ENCODE peak calls at places on chromosomes 12 and 14, in eight cellular contexts. A is activated CD8-positive, alpha-beta memory T cell treated with anti-CD3 and anti-CD28 coated beads, Interleukin-2, amount 10 ng/mL, durations not matched to agents 7 days and 5 days; W is gastroesophageal sphincter; E is right cardiac atrium; C is gastrocnemius medialis; S is psoas muscle; N is stimulated activated naive CD8-positive, alpha-beta T cell treated with anti-CD3 and anti-CD28 coated beads, Interleukin-15, Interleukin-2, amounts not matched to agents 100 U/mL and 50 U/mL, for 24 hours; J is mucosa of descending colon. O is an unnamed sample.

GRCh38 chr12:90802727-90803126 is 152.2 kb downstream of the CCER1 start:
- ATAC-seq in C (no peak), J (no peak), E (no peak), N (no peak), S (no peak), W (no peak), A (no peak), O (no peak)

GRCh38 chr12:126937431-126937830 is 1329.5 kb upstream of the TMEM132C start:
- ATAC-seq in J (no peak), W (no peak), C (no peak), S (no peak), A (no peak), N (no peak), E (no peak), O (no peak)

GRCh38 chr12:66352197-66352596 is 49.9 kb downstream of the HELB start:
- ATAC-seq in A (no peak), S (no peak), N (no peak), W (no peak), C (no peak), J (peak; percentile 34), E (no peak), O (peak; percentile 68)

GRCh38 chr14:96117101-96117897 is 78.1 kb downstream of the C14orf132 start:
- ATAC-seq in J (no peak), N (peak; percentile 70), S (no peak), C (no peak), E (no peak), A (no peak), W (no peak), O (peak; percentile 75)

GRCh38 chr12:87661770-87662402 is 367.3 kb downstream of the C12orf50 start:
- ATAC-seq in W (no peak), A (peak; percentile 75), E (no peak), S (no peak), J (peak; percentile 85), N (peak; percentile 28), C (no peak), O (peak; percentile 72)

GRCh38 chr12:49548822-49549648 is 10.2 kb downstream of the KCNH3 start:
- ATAC-seq in W (peak; percentile 46), C (peak; percentile 20), A (peak; percentile 47), E (peak; percentile 44), S (peak; percentile 28), N (peak; percentile 38), J (peak; percentile 26), O (no peak)

GRCh38 chr14:96275182-96276112 is 19.4 kb downstream of the BDKRB1 start:
- ATAC-seq in C (no peak), N (peak; percentile 14), W (peak; percentile 54), E (peak; percentile 58), S (peak; percentile 73), J (peak; percentile 71), A (no peak), O (peak; percentile 27)

GRCh38 chr14:104086661-104087461 is 1.4 kb downstream of the ASPG start:
- ATAC-seq in W (no peak), J (peak; percentile 12), S (no peak), A (no peak), N (no peak), C (no peak), E (peak; percentile 38), O (no peak)

GRCh38 chr12:89951694-89952060 is 243.0 kb upstream of the ATP2B1 start:
- ATAC-seq in S (no peak), C (no peak), J (peak; percentile 44), A (no peak), N (no peak), W (no peak), E (no peak), O (peak; percentile 94)

GRCh38 chr14:23550827-23551265 is 719 bp downstream of the ZFHX2 start:
- ATAC-seq in C (peak; percentile 3), N (no peak), S (peak; percentile 18), E (peak; percentile 27), A (no peak), W (no peak), J (peak; percentile 13), O (no peak)

GRCh38 chr14:61460853-61461611 is 139.7 kb downstream of the PRKCH start:
- ATAC-seq in S (peak; percentile 56), J (no peak), N (peak; percentile 88), A (peak; percentile 73), C (peak; percentile 60), E (peak; percentile 16), W (no peak), O (peak; percentile 66)

GRCh38 chr14:99511421-99512109 is 30.4 kb downstream of the CCNK start:
- ATAC-seq in J (no peak), A (no peak), C (no peak), S (no peak), E (peak; percentile 41), N (no peak), W (peak; percentile 61), O (no peak)

GRCh38 chr12:54292083-54292930 is 8.5 kb downstream of the NFE2 start:
- ATAC-seq in W (no peak), S (no peak), E (no peak), J (no peak), N (no peak), C (no peak), A (no peak), O (no peak)

GRCh38 chr12:115199831-115200230 is 515.9 kb upstream of the TBX3 start:
- ATAC-seq in W (peak; percentile 78), J (no peak), C (no peak), E (no peak), N (no peak), S (no peak), A (no peak), O (no peak)

GRCh38 chr14:51593397-51593796 is 58.3 kb upstream of the FRMD6 start:
- ATAC-seq in E (no peak), S (no peak), N (no peak), A (no peak), W (no peak), C (no peak), J (no peak), O (no peak)

GRCh38 chr12:56955631-56956256 is 1.7 kb downstream of the RDH16 start:
- ATAC-seq in C (no peak), A (no peak), W (no peak), S (no peak), E (no peak), J (no peak), N (no peak), O (no peak)

GRCh38 chr12:106178582-106178981 is 39.8 kb upstream of the NUAK1 start:
- ATAC-seq in S (no peak), W (peak; percentile 13), C (no peak), N (no peak), E (no peak), A (no peak), J (no peak), O (no peak)

GRCh38 chr14:99072433-99072832 is 199.6 kb downstream of the BCL11B start:
- ATAC-seq in A (no peak), J (no peak), E (no peak), N (no peak), S (no peak), W (no peak), C (no peak), O (no peak)

GRCh38 chr12:46560874-46561273 is 188.3 kb upstream of the SLC38A2 start:
- ATAC-seq in J (no peak), W (no peak), E (no peak), N (no peak), A (no peak), C (no peak), S (no peak), O (no peak)

GRCh38 chr14:92930737-92931602 is 8.0 kb downstream of the CHGA start:
- ATAC-seq in A (no peak), J (no peak), W (no peak), N (no peak), C (no peak), S (no peak), E (no peak), O (peak; percentile 63)

GRCh38 chr12:122046145-122046544 is 24.5 kb downstream of the BCL7A start:
- ATAC-seq in S (no peak), E (no peak), W (no peak), C (no peak), J (no peak), A (no peak), N (no peak), O (peak; percentile 10)

GRCh38 chr12:121530600-121531355 is 50.0 kb downstream of the KDM2B start:
- ATAC-seq in E (peak; percentile 88), C (peak; percentile 50), S (no peak), A (peak; percentile 91), J (peak; percentile 77), N (peak; percentile 50), W (peak; percentile 71), O (peak; percentile 64)

GRCh38 chr12:119179335-119180021 is 747 bp downstream of the HSPB8 start:
- ATAC-seq in E (peak; percentile 5), N (no peak), A (no peak), W (no peak), S (peak; percentile 13), J (no peak), C (peak; percentile 11), O (peak; percentile 33)

GRCh38 chr12:14949631-14950030 is 11.3 kb upstream of the ERP27 start:
- ATAC-seq in C (no peak), E (no peak), W (no peak), S (no peak), N (no peak), A (no peak), J (no peak), O (no peak)

GRCh38 chr12:94511506-94511905 is 51.8 kb upstream of the CEP83 start:
- ATAC-seq in S (no peak), E (no peak), A (no peak), W (no peak), N (no peak), J (no peak), C (no peak), O (no peak)

GRCh38 chr12:65510584-65511050 is 232.1 kb downstream of the MSRB3 start:
- ATAC-seq in A (no peak), E (peak; percentile 89), J (peak; percentile 12), S (no peak), W (no peak), N (no peak), C (no peak), O (no peak)

GRCh38 chr14:21612324-21612723 is 22.4 kb downstream of the OR10G2 start:
- ATAC-seq in N (no peak), A (no peak), E (no peak), C (no peak), S (no peak), J (no peak), W (no peak), O (no peak)

GRCh38 chr12:127829974-127830543 is 436.9 kb upstream of the TMEM132C start:
- ATAC-seq in W (no peak), C (no peak), J (no peak), A (no peak), E (no peak), S (no peak), N (no peak), O (no peak)

GRCh38 chr14:87712386-87713113 is 280.4 kb downstream of the GALC start:
- ATAC-seq in A (no peak), C (no peak), E (no peak), S (no peak), N (no peak), J (no peak), W (no peak), O (no peak)

GRCh38 chr14:104864267-104865068 is 600 bp upstream of the CEP170B start:
- ATAC-seq in A (no peak), C (no peak), J (peak; percentile 82), W (peak; percentile 16), N (peak; percentile 7), E (peak; percentile 2), S (peak; percentile 2), O (peak; percentile 64)

GRCh38 chr14:54241517-54241916 is 155.3 kb upstream of the CDKN3 start:
- ATAC-seq in C (no peak), E (no peak), A (no peak), J (no peak), N (no peak), S (no peak), W (no peak), O (no peak)

GRCh38 chr12:90585640-90586304 is 369.2 kb downstream of the CCER1 start:
- ATAC-seq in S (no peak), W (no peak), C (no peak), N (no peak), A (no peak), J (no peak), E (no peak), O (no peak)

GRCh38 chr12:31289443-31289842 is 36.5 kb downstream of the SINHCAF start:
- ATAC-seq in C (no peak), J (peak; percentile 88), N (no peak), S (no peak), W (no peak), E (no peak), A (no peak), O (no peak)

GRCh38 chr14:100106661-100107112 is 41.5 kb downstream of the EVL start:
- ATAC-seq in N (peak; percentile 27), W (no peak), C (no peak), A (peak; percentile 21), J (peak; percentile 15), E (peak; percentile 63), S (no peak), O (no peak)

O was measured in esophagus mucosa.